ENCODE peak calls at places on chromosome 7, in ten cellular contexts. J is transverse colon, K is HepG2, A is IMR-90, L is gastrocnemius medialis, H is mammary epithelial cell, S is stomach, V is endothelial cell of umbilical vein, T is HCT116, F is A549. R is an unnamed sample.

GRCh38 chr7:12054830-12055229 is 156.3 kb upstream of the TMEM106B start:
- DNase-seq in F (no peak), H (no peak), S (no peak), A (peak), K (no peak), J (no peak), L (no peak), V (no peak), T (no peak), R (no peak)

GRCh38 chr7:124671976-124672375 is 93.6 kb downstream of the GPR37 start:
- DNase-seq in F (no peak), S (no peak), J (no peak), T (no peak), H (peak), V (no peak), A (no peak), K (no peak), L (no peak), R (no peak)

GRCh38 chr7:137715101-137715500 is 131.7 kb downstream of the DGKI start:
- DNase-seq in H (no peak), K (no peak), L (no peak), A (peak), T (no peak), S (no peak), F (no peak), J (no peak), V (no peak), R (no peak)

GRCh38 chr7:35680403-35681013 is 14.4 kb downstream of the HERPUD2 start:
- DNase-seq in S (no peak), L (no peak), T (no peak), F (no peak), A (no peak), V (no peak), J (no peak), H (no peak), K (no peak), R (no peak)

GRCh38 chr7:102451371-102452054 is 13.2 kb downstream of the ALKBH4 start:
- DNase-seq in T (no peak), A (no peak), S (no peak), L (no peak), F (no peak), K (peak), J (no peak), H (peak), V (no peak), R (no peak)

GRCh38 chr7:475951-476441 is 43.6 kb downstream of the PDGFA start:
- DNase-seq in J (no peak), K (no peak), S (peak), A (no peak), L (no peak), H (no peak), V (no peak), T (no peak), F (no peak), R (no peak)

GRCh38 chr7:116810267-116811116 is 51.9 kb upstream of the CAPZA2 start:
- DNase-seq in A (no peak), L (no peak), F (peak), H (no peak), V (peak), S (no peak), J (no peak), T (no peak), K (peak), R (no peak)

GRCh38 chr7:115217373-115217772 is 295.5 kb downstream of the MDFIC start:
- DNase-seq in F (no peak), J (no peak), H (no peak), S (no peak), A (no peak), T (no peak), K (no peak), V (peak), L (no peak), R (no peak)

GRCh38 chr7:13946181-13946580 is 43.3 kb downstream of the ETV1 start:
- DNase-seq in T (no peak), F (no peak), V (no peak), K (no peak), A (peak), L (no peak), S (no peak), J (no peak), H (no peak), R (peak)

GRCh38 chr7:100170111-100170897 is 1.9 kb upstream of the GAL3ST4 start:
- DNase-seq in L (no peak), A (no peak), S (no peak), K (no peak), F (no peak), V (no peak), T (no peak), J (no peak), H (no peak), R (no peak)

GRCh38 chr7:78565784-78566183 is 767.2 kb downstream of the PHTF2 start:
- DNase-seq in L (no peak), T (no peak), H (no peak), A (no peak), F (no peak), S (no peak), J (no peak), V (no peak), K (no peak), R (no peak)

GRCh38 chr7:146090023-146090645 is 26.5 kb upstream of the CNTNAP2 start:
- DNase-seq in T (peak), S (no peak), V (no peak), J (no peak), A (no peak), F (peak), H (peak), K (peak), L (no peak), R (no peak)

GRCh38 chr7:130276796-130277762 is 10.4 kb downstream of the CPA2 start:
- DNase-seq in L (no peak), J (no peak), H (peak), V (no peak), T (no peak), S (no peak), K (no peak), A (peak), F (no peak), R (peak)

GRCh38 chr7:116377721-116378120 is 121.8 kb upstream of the CAV2 start:
- DNase-seq in T (no peak), S (no peak), J (no peak), F (no peak), K (no peak), V (no peak), A (no peak), L (no peak), H (no peak), R (no peak)

GRCh38 chr7:108109216-108109908 is 20.8 kb downstream of the LAMB4 start:
- DNase-seq in H (no peak), J (peak), T (peak), V (peak), F (peak), S (no peak), K (peak), L (no peak), A (no peak), R (no peak)

GRCh38 chr7:129769866-129770808 is 158.6 kb downstream of the NRF1 start:
- DNase-seq in A (no peak), V (no peak), T (no peak), J (no peak), F (no peak), S (no peak), K (no peak), H (no peak), L (no peak), R (no peak)

GRCh38 chr7:25770235-25770634 is 381.8 kb upstream of the NFE2L3 start:
- DNase-seq in S (no peak), A (no peak), T (no peak), H (no peak), J (no peak), K (no peak), V (no peak), L (no peak), F (no peak), R (no peak)

DNA sequence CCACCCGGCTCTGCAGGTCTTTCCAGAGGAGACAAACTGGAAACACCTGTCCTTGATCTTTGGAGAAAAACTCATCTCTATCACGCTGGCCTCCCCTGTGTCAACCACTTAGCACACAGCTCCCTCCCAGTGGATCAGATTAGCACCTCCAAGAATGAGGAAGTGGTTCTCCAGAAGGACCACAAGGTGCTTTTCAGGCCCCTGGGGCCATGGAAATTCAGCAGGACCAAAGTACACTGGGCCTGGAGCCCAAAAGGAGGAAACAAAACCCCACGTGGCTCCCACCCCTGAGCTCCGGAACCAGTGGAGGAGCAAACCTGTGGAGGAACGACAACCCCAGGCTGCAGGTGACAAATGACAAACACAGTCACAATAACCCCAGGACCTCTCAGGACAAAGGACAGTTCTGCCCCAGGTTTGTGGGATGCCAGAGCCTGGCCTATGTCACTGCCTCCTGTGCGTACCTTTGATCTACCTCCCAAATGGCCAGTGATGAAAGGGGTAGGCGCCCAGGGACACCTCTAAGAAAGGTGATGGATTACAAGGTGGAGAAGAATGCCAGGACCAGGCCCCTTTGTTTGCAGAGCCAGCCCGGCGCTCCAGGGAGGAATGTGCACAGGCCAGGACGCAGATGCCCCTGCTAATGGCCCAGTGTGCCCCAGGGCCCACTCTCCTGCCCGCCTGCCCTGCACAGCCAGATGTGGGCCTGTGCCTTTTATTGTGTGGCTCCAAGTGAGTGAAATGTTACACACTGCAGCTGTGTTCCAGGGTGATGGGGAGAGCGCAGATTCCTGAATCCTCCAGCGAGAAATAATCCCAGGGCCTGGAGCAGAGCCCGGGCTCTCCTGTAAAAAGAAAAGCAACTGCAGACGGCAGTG is 5.6 kb downstream of the TNS3 start:
- DNase-seq in J (peak), L (no peak), V (no peak), F (peak), S (peak), H (peak), K (peak), T (peak), A (peak), R (no peak)
- H3K4me3 ChIP-seq in J (no peak), L (peak), V (no peak), F (peak), S (no peak), H (no peak), K (peak), T (no peak), A (no peak), R (no peak)

GRCh38 chr7:31492086-31492485 is 21.8 kb upstream of the ITPRID1 start:
- DNase-seq in S (no peak), K (no peak), A (no peak), L (no peak), F (no peak), H (no peak), J (no peak), T (no peak), V (no peak), R (no peak)

GRCh38 chr7:31487476-31487875 is 26.4 kb upstream of the ITPRID1 start:
- DNase-seq in L (no peak), A (no peak), H (peak), K (no peak), T (no peak), F (no peak), J (no peak), S (no peak), V (no peak), R (no peak)

GRCh38 chr7:31487071-31487470 is 26.8 kb upstream of the ITPRID1 start:
- DNase-seq in L (no peak), J (no peak), V (no peak), H (no peak), K (no peak), T (no peak), F (no peak), S (no peak), A (no peak), R (no peak)

GRCh38 chr7:31493714-31494181 is 20.1 kb upstream of the ITPRID1 start:
- DNase-seq in H (peak), J (peak), L (no peak), S (peak), K (peak), A (no peak), F (no peak), T (no peak), V (no peak), R (no peak)

GRCh38 chr7:31488562-31489203 is 25.2 kb upstream of the ITPRID1 start:
- DNase-seq in J (peak), T (peak), V (peak), L (no peak), H (peak), F (peak), A (no peak), K (peak), S (peak), R (no peak)
- TF ChIP-seq CTCF in J (peak), T (peak), V (peak), L (no peak), H (peak), F (peak), A (peak), K (peak), S (peak), R (peak)

DNA sequence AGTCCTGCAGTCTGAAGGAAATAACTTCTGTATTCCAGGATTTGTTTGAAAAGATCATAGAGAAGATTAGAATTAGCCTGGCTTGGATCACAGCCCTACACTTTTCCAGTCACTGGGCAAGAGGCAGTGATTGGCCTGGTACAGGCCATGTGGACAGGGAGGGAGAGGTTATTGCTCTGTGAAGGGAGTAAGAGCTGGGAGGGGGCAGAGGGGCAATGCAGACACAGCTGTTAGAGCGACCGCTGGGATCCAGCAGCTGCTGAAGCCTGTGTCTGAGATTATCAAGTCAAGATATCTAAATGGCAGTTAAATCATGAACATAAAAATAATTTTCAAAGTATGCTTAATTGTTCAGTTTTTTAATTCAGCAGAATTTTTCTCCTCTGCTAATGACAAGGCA is 257.4 kb downstream of the SDK1 start:
- DNase-seq in V (peak), A (no peak), K (no peak), F (no peak), H (no peak), J (no peak), L (no peak), T (no peak), S (no peak), R (no peak)
- H3K27ac ChIP-seq in V (peak), A (no peak), K (no peak), F (no peak), H (no peak), J (no peak), L (no peak), T (no peak), S (no peak), R (no peak)

GRCh38 chr7:98400538-98401427 is at the start of gene BAIAP2L1:
- DNase-seq in K (peak), J (peak), S (peak), H (peak), A (peak), F (peak), L (peak), V (peak), T (peak), R (no peak)

GRCh38 chr7:98396768-98397167 is 4.1 kb downstream of the BAIAP2L1 start:
- DNase-seq in L (no peak), F (no peak), A (no peak), K (no peak), H (no peak), S (no peak), T (no peak), V (no peak), J (no peak), R (no peak)

GRCh38 chr7:98399903-98400537 is 870 bp downstream of the BAIAP2L1 start:
- DNase-seq in L (no peak), S (no peak), J (no peak), V (no peak), A (peak), F (peak), T (peak), H (peak), K (no peak), R (no peak)

GRCh38 chr7:98399462-98399861 is 1.4 kb downstream of the BAIAP2L1 start:
- DNase-seq in A (peak), V (no peak), H (peak), S (no peak), K (no peak), T (no peak), J (no peak), L (no peak), F (no peak), R (no peak)

GRCh38 chr7:98398567-98399372 is 2.1 kb downstream of the BAIAP2L1 start:
- DNase-seq in H (no peak), F (peak), A (no peak), K (no peak), V (no peak), S (no peak), L (no peak), T (no peak), J (no peak), R (no peak)
- H3K4me3 ChIP-seq in H (peak), F (peak), A (peak), K (peak), V (no peak), S (peak), L (no peak), T (peak), J (no peak), R (no peak)

GRCh38 chr7:7156663-7157062 is 25.7 kb upstream of the C1GALT1 start:
- DNase-seq in H (no peak), A (no peak), V (no peak), F (no peak), L (no peak), T (no peak), K (peak), S (no peak), J (no peak), R (no peak)

GRCh38 chr7:7157887-7158271 is 24.5 kb upstream of the C1GALT1 start:
- DNase-seq in H (peak), J (no peak), S (no peak), K (no peak), F (no peak), L (no peak), A (peak), T (no peak), V (no peak), R (no peak)

GRCh38 chr7:7152315-7152714 is 30.0 kb upstream of the C1GALT1 start:
- DNase-seq in A (no peak), F (no peak), T (no peak), H (no peak), V (no peak), K (no peak), S (no peak), L (no peak), J (no peak), R (no peak)

GRCh38 chr7:7159063-7159645 is 23.2 kb upstream of the C1GALT1 start:
- DNase-seq in J (no peak), F (no peak), L (no peak), H (no peak), K (no peak), T (no peak), A (no peak), S (no peak), V (peak), R (no peak)

GRCh38 chr7:7157177-7157886 is 25.0 kb upstream of the C1GALT1 start:
- DNase-seq in H (peak), V (no peak), F (no peak), A (peak), K (no peak), L (no peak), S (no peak), T (no peak), J (peak), R (peak)
- TF ChIP-seq CTCF in H (no peak), V (no peak), F (no peak), A (no peak), K (no peak), L (no peak), S (no peak), T (no peak), J (no peak), R (no peak)

GRCh38 chr7:134940711-134941110 is 45.6 kb upstream of the AGBL3 start:
- DNase-seq in T (no peak), L (no peak), F (no peak), J (no peak), V (no peak), A (no peak), K (no peak), S (no peak), H (peak), R (no peak)
- H3K27ac ChIP-seq in T (no peak), L (no peak), F (no peak), J (peak), V (peak), A (no peak), K (no peak), S (no peak), H (peak), R (no peak)

GRCh38 chr7:150380463-150380862 is 1.3 kb downstream of the ZNF775 start:
- DNase-seq in L (no peak), J (no peak), A (no peak), S (no peak), V (no peak), F (no peak), H (no peak), K (no peak), T (no peak), R (no peak)

GRCh38 chr7:150382123-150382843 is 3.2 kb downstream of the ZNF775 start:
- DNase-seq in A (no peak), V (no peak), K (no peak), J (peak), H (no peak), L (no peak), T (no peak), S (no peak), F (no peak), R (no peak)

GRCh38 chr7:150381785-150382122 is 2.6 kb downstream of the ZNF775 start:
- DNase-seq in L (no peak), T (no peak), K (no peak), V (no peak), F (no peak), S (no peak), J (no peak), A (no peak), H (no peak), R (no peak)

GRCh38 chr7:150379590-150380379 is 655 bp downstream of the ZNF775 start:
- DNase-seq in A (no peak), T (no peak), H (peak), L (no peak), K (no peak), J (no peak), V (peak), S (no peak), F (peak), R (no peak)

GRCh38 chr7:150381096-150381495 is 2.0 kb downstream of the ZNF775 start:
- DNase-seq in J (no peak), H (no peak), S (no peak), V (no peak), F (no peak), A (no peak), T (no peak), L (no peak), K (no peak), R (no peak)
- H3K4me3 ChIP-seq in J (no peak), H (no peak), S (no peak), V (no peak), F (no peak), A (no peak), T (no peak), L (no peak), K (no peak), R (no peak)

GRCh38 chr7:154998481-154998880 is 4.4 kb downstream of the PAXIP1 start:
- DNase-seq in H (no peak), T (no peak), L (no peak), J (no peak), F (no peak), K (no peak), V (no peak), S (no peak), A (no peak), R (no peak)

GRCh38 chr7:155001756-155002410 is 1.0 kb downstream of the PAXIP1 start:
- DNase-seq in K (no peak), F (peak), T (no peak), H (peak), L (no peak), J (no peak), V (peak), A (no peak), S (no peak), R (no peak)

GRCh38 chr7:155003215-155003999 is 483 bp upstream of the PAXIP1 start:
- DNase-seq in A (peak), J (peak), V (peak), S (peak), F (peak), T (peak), H (peak), K (peak), L (peak), R (peak)

GRCh38 chr7:155002411-155003214 is at the start of gene PAXIP1:
- DNase-seq in J (peak), V (peak), H (peak), F (peak), A (peak), L (no peak), T (no peak), S (peak), K (peak), R (no peak)

DNA sequence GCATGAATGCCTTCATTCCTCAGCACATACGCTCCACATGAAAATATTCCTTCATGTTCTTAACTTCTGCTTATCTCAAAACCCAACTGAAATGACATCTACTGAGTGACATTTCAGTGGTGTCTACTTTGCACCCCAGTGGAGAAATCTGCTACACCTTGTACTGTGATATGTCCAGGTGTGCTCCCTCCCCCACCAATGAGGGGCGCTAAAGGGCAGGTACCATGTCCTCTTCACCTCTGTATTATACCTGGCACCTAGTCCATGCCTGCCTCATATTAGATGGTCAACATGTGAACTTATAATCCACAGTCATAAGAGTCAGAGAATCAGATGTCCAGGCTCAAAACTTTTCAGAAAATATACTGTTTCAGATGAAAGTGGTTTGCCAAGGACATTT is 2.1 kb downstream of the PAXIP1 start:
- DNase-seq in J (peak), A (no peak), K (no peak), S (no peak), H (no peak), V (no peak), F (no peak), T (no peak), L (no peak), R (no peak)
- TF ChIP-seq CTCF in J (no peak), A (no peak), K (peak), S (no peak), H (peak), V (no peak), F (peak), T (peak), L (no peak), R (no peak)

R was measured in AG04450.